ENCODE peak calls at places on chromosomes 7 and 10, in six cellular contexts. O is K562, V is GM12891, Q is HepG2, A is H1, P is GM12878. K is an unnamed sample.

GRCh38 chr7:140696024-140696678 is 357 bp upstream of the NDUFB2 start:
- DNase-seq in O (peak), P (no peak), Q (peak), V (peak), A (no peak), K (no peak)

GRCh38 chr10:59283456-59284082 is 78.8 kb downstream of the FAM13C start:
- DNase-seq in Q (no peak), V (no peak), A (no peak), P (no peak), O (no peak), K (no peak)

GRCh38 chr10:28945959-28946358 is 268.6 kb downstream of the BAMBI start:
- DNase-seq in Q (no peak), O (no peak), A (no peak), V (no peak), P (no peak), K (no peak)

GRCh38 chr7:98315318-98315993 is 34.0 kb downstream of the BRI3 start:
- DNase-seq in V (no peak), A (no peak), O (no peak), Q (no peak), P (peak), K (no peak)

GRCh38 chr7:27921081-27921836 is 181.3 kb downstream of the TAX1BP1 start:
- DNase-seq in A (no peak), V (peak), P (peak), O (peak), Q (peak), K (no peak)

GRCh38 chr7:104264281-104264680 is 56.5 kb upstream of the ORC5 start:
- DNase-seq in Q (no peak), O (no peak), P (no peak), A (no peak), V (no peak), K (no peak)

GRCh38 chr10:28139138-28139537 is 140.3 kb upstream of the ODAD2 start:
- DNase-seq in O (no peak), A (no peak), V (no peak), P (no peak), Q (no peak), K (no peak)

GRCh38 chr10:33136781-33137180 is 178.8 kb upstream of the ITGB1 start:
- DNase-seq in O (no peak), V (no peak), A (no peak), P (no peak), Q (no peak), K (no peak)

GRCh38 chr10:23343591-23344225 is 889 bp downstream of the C10orf67 start:
- DNase-seq in Q (no peak), V (no peak), P (no peak), O (peak), A (peak), K (peak)

GRCh38 chr7:77348371-77348813 is 67.8 kb downstream of the GSAP start:
- DNase-seq in A (no peak), O (no peak), P (no peak), Q (no peak), V (no peak), K (no peak)

GRCh38 chr7:26091933-26092332 is 60.1 kb upstream of the NFE2L3 start:
- DNase-seq in P (no peak), A (no peak), V (no peak), Q (no peak), O (peak), K (no peak)

GRCh38 chr7:124908258-124908657 is 21.4 kb downstream of the POT1 start:
- DNase-seq in V (no peak), O (no peak), Q (no peak), P (no peak), A (no peak), K (no peak)

GRCh38 chr7:74575083-74575803 is 82.3 kb upstream of the GTF2I start:
- DNase-seq in V (no peak), A (no peak), O (peak), Q (no peak), P (no peak), K (no peak)

GRCh38 chr10:78807504-78808202 is 261.1 kb upstream of the ZMIZ1 start:
- DNase-seq in A (no peak), P (no peak), Q (no peak), V (no peak), O (no peak), K (no peak)

GRCh38 chr10:72097448-72098300 is 9.3 kb upstream of the SPOCK2 start:
- DNase-seq in Q (peak), A (no peak), V (no peak), P (no peak), O (peak), K (no peak)

GRCh38 chr10:79316671-79317431 is 30.4 kb upstream of the PPIF start:
- DNase-seq in A (no peak), Q (peak), P (peak), O (no peak), V (no peak), K (peak)

GRCh38 chr7:137755846-137756685 is 90.7 kb downstream of the DGKI start:
- DNase-seq in V (no peak), P (no peak), Q (no peak), O (no peak), A (no peak), K (no peak)

GRCh38 chr10:113073549-113074189 is 123.6 kb downstream of the TCF7L2 start:
- DNase-seq in Q (peak), A (no peak), P (no peak), O (peak), V (no peak), K (no peak)

DNA sequence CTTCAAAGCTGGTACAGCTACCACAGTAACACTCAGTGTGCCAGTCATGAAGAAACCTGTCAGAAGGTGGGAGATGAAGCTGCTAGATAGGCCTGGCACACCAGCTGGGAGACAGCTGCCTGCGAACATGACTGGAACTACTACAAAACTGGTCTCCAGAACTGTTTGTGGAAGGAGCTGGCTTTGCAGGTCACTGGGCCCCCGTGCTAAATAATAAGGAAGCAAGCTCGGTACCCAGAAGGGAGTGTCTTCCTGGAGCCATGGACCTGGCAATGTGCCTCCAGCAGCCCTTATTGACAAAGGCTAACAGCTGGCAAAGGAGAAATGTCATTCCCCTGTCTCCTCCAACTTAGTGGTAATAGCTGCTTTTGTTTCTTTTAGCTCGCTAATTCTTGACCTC is 1217.6 kb upstream of the LRRN3 start:
- DNase-seq in O (no peak), A (no peak), P (no peak), Q (no peak), V (no peak), K (no peak)
- TF ChIP-seq TAF1 in O (no peak), A (no peak), P (no peak), Q (no peak), V (no peak), K (no peak)

DNA sequence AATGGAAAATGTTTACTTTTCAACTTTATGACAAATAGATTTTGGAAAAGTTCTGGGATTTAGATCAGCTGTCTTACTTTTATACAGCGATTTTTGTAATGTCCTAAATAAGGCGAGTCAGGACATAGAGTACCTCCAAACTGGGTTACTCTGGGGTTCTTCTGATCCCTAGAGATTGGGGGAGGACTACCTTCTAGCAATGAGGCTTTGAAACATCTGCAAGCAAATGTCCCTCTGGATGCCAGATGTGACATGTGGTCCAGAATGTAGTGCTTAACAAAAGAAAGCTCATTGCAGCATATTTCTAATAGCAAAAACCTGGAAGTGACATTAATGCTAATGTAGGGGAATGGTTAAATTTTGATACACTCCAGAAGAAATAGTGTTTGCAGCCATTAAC is 36.1 kb downstream of the ABRAXAS2 start:
- DNase-seq in V (no peak), O (no peak), A (no peak), P (no peak), Q (no peak), K (no peak)
- TF ChIP-seq POLR2AphosphoS5 in V (no peak), O (no peak), A (no peak), P (no peak), Q (no peak), K (no peak)

DNA sequence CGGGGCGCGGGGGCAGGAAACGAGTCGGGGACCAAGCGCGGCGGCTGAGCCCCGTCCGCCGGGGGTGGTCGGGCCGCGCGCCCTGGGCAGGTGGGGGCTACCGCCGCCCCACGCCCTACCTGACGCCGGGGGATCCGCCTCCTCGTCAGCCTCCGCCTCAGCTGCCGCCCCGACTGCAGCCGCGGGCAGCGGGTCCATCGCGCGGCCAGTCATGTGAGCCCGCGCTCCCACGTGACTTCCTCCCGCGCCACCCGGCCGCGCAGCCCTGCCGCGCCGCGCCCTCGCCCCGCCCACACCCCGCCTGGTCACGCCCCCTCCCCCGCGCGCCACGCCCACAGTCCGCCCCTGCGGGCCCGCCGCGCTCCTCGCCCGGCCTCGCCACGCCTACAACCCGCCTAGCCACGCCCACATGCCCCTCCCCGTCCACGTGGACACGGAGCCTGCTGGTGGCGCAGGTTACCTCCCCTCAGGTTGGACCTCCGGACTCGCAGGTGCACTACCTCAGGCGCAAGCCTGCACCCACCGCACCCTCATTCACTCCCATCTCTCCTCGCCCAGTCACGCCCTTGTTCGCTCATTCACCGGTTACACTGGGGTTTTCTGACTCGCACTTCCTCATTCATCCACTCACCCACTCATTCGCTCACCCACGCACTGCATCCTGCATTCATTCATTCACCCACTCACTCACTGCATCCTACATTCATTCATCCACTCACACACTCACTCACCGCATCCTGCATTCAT is at the start of gene SNX8:
- DNase-seq in P (no peak), Q (peak), A (peak), O (peak), V (peak), K (peak)
- TF ChIP-seq POLR2A in P (peak), Q (peak), A (peak), O (peak), V (no peak), K (peak)

DNA sequence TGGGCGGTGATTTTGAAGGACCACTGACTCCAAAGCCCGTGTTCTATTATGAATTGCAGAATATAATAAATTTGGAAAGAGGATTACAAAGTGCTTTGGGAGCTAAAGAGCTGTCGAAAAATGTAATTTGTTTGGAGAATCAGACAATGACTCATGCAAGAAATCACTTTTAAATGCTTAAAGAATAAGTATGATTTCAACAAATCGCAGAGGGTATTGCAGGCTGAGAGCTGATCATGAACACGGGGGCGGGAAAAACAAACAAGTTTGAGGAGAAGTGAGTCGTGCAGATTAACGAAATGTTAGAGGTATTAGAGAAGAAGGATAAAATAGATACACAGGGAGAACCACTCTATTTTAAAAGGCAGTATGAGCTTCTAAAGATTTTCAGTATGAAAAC is 4.9 kb upstream of the HACD1 start:
- DNase-seq in Q (no peak), O (no peak), V (no peak), A (no peak), P (no peak), K (no peak)
- TF ChIP-seq TAF1 in Q (no peak), O (no peak), V (no peak), A (no peak), P (no peak), K (no peak)

GRCh38 chr7:46969303-46970130 is 612.4 kb downstream of the TNS3 start:
- DNase-seq in O (no peak), P (no peak), A (no peak), V (no peak), Q (no peak), K (no peak)
- TF ChIP-seq POLR2AphosphoS5 in O (no peak), P (no peak), A (no peak), V (no peak), Q (no peak), K (no peak)